ENCODE peak calls at places on chromosomes 13 and 19, in nine cellular contexts. H is cardiac muscle cell, E is heart left ventricle, I is right atrium auricular region, V is ovary, G is retinal pigment epithelial cell, N is uterus, O is fibroblast of lung, S is left lung. D is an unnamed sample.

GRCh38 chr19:6535558-6536137 is 4.8 kb downstream of the TNFSF9 start:
- DNase-seq in H (no peak), E (no peak), I (no peak), V (no peak), G (no peak), N (no peak), O (no peak), S (no peak), D (peak)

GRCh38 chr19:53945441-53945840 is 17.3 kb upstream of the CACNG8 start:
- DNase-seq in H (no peak), E (no peak), I (no peak), V (no peak), G (no peak), N (no peak), O (no peak), S (peak), D (no peak)

GRCh38 chr19:34904846-34905527 is 21.7 kb upstream of the ZNF30 start:
- DNase-seq in H (peak), E (no peak), I (no peak), V (no peak), G (no peak), N (no peak), O (no peak), S (peak), D (no peak)

GRCh38 chr19:10936661-10937084 is 8.1 kb downstream of the TIMM29 start:
- DNase-seq in H (peak), E (no peak), I (no peak), V (peak), G (no peak), N (no peak), O (peak), S (no peak), D (peak)

GRCh38 chr19:35557539-35558399 is 5.7 kb downstream of the ATP4A start:
- DNase-seq in H (peak), E (peak), I (no peak), V (peak), G (no peak), N (peak), O (peak), S (peak), D (peak)

GRCh38 chr19:40718774-40719391 is 2.0 kb downstream of the ITPKC start:
- DNase-seq in H (peak), E (peak), I (peak), V (peak), G (no peak), N (peak), O (peak), S (peak), D (peak)

GRCh38 chr19:39837978-39838377 is 4.0 kb upstream of the DYRK1B start:
- DNase-seq in H (no peak), E (no peak), I (no peak), V (no peak), G (no peak), N (no peak), O (no peak), S (no peak), D (no peak)

GRCh38 chr19:34393629-34394028 is 10.6 kb upstream of the PDCD2L start:
- DNase-seq in H (no peak), E (no peak), I (no peak), V (no peak), G (no peak), N (no peak), O (no peak), S (no peak), D (no peak)

DNA sequence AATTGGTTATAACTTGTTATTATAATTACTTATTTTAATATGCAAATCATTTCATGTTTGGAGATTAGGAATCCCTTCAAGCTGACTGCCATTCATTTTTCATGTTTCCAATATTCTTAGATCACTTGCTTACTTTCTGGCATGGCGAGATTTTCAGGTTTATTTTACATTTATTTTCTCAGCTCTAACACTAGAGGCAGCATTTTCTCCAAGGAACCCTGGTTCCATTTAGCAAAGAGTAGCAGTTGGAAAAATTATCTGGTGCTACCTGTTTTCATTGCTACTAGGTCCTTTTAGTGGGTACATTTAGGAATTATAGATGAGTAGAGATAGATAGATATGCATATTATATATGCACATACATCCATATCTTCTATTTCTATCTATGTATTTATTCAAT is 90.9 kb upstream of the TRPC4 start:
- DNase-seq in H (no peak), E (no peak), I (no peak), V (no peak), G (no peak), N (no peak), O (no peak), S (no peak), D (no peak)
- TF ChIP-seq CTCF in H (peak), E (no peak), I (no peak), V (no peak), G (peak), N (no peak), O (peak), S (no peak), D (no peak)

GRCh38 chr13:75759531-75759930 is 123.4 kb downstream of the LMO7 start:
- DNase-seq in H (no peak), E (no peak), I (no peak), V (no peak), G (no peak), N (no peak), O (no peak), S (no peak), D (no peak)
- H3K4me3 ChIP-seq in H (no peak), E (no peak), I (no peak), V (no peak), G (no peak), N (no peak), O (no peak), S (no peak), D (no peak)

DNA sequence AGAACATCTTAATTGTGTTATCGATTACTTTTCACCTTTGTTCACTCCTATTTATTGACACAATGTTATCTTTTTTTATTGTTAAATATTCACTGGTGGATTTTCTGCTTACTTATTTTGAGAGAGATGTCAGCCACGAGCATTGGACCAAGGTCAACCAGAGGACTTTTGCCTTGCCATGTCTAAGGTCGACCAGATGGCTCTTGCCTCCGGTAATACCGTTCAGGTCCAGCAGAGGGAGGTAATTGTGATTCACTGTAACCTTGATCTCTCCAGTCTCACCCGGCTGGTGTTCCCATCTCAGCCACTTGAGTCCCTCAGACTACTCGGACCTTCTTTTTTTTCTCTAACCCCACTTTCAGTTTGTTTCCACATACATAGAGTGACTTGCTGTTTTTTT is 1438.1 kb downstream of the UQCRFS1 start:
- DNase-seq in H (no peak), E (no peak), I (peak), V (no peak), G (no peak), N (no peak), O (no peak), S (no peak), D (peak)
- TF ChIP-seq CTCF in H (peak), E (peak), I (no peak), V (no peak), G (peak), N (no peak), O (peak), S (no peak), D (peak)

DNA sequence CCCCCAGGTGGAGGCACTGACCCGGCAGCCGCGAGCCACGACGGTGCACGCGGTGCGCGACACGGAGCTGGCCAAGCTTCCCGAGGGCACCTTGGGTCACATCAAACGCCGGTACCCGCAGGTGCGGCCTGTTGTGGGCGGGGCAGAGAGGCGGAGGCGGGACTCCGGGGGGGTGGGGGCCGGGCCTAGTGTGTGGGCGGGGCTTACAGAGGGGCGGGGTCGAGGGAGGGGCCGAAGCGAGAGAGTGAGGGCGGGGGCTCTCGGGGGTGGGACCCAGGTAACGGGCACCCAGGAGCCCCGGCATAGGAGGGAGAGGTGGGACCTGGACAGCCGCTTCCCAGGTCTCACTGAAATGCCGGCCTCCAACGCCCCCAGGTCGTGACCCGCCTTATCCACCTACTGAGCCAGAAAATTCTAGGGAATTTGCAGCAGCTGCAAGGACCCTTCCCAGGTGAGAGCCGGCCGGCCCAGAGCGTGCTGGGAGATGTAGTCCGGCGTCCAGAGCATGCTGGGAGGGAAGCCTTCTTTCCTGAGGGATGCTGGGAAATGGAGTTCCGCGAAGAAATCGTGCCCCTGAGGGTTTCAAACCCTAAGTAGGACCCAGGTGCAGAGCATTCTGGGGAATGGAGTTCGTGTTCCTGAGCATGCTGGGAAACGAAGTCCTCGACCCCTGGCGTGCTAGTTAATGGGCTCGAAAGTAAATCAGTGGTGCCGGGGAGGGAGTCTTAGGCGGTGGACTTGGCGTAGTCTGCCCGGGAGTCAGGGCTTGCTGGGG is 15.7 kb downstream of the PNPLA6 start:
- DNase-seq in H (peak), E (peak), I (no peak), V (peak), G (peak), N (peak), O (peak), S (peak), D (peak)
- H3K4me3 ChIP-seq in H (peak), E (peak), I (peak), V (no peak), G (peak), N (no peak), O (no peak), S (peak), D (no peak)